ENCODE peak calls at places on chromosomes 1 and 21, in five cellular contexts. One of them, this sample, is unnamed.

GRCh38 chr1:8421721-8422120 is 103.8 kb downstream of the SLC45A1 start:
- DNase-seq in psoas muscle: no peak
- DNase-seq in sciatic nerve: no peak
- DNase-seq in stimulated activated CD8-positive, alpha-beta memory T cell treated with anti-CD3 and anti-CD28 coated beads, Interleukin-15, amount 100 ng/mL, for 24 hours: no peak
- DNase-seq in stimulated activated CD4-positive, alpha-beta T cell treated with anti-CD3 and anti-CD28 coated beads, Interleukin-1b, Interleukin-23, amount 100 ng/mL, for 4 hours: no peak
- DNase-seq in this sample: no peak

GRCh38 chr1:4306559-4307467 is 347.6 kb upstream of the AJAP1 start:
- DNase-seq in psoas muscle: no peak
- DNase-seq in sciatic nerve: no peak
- DNase-seq in stimulated activated CD8-positive, alpha-beta memory T cell treated with anti-CD3 and anti-CD28 coated beads, Interleukin-15, amount 100 ng/mL, for 24 hours: no peak
- DNase-seq in stimulated activated CD4-positive, alpha-beta T cell treated with anti-CD3 and anti-CD28 coated beads, Interleukin-1b, Interleukin-23, amount 100 ng/mL, for 4 hours: no peak
- DNase-seq in this sample: no peak

GRCh38 chr1:21468597-21468996 is 28.7 kb downstream of the NBPF3 start:
- DNase-seq in psoas muscle: no peak
- DNase-seq in sciatic nerve: no peak
- DNase-seq in stimulated activated CD8-positive, alpha-beta memory T cell treated with anti-CD3 and anti-CD28 coated beads, Interleukin-15, amount 100 ng/mL, for 24 hours: no peak
- DNase-seq in stimulated activated CD4-positive, alpha-beta T cell treated with anti-CD3 and anti-CD28 coated beads, Interleukin-1b, Interleukin-23, amount 100 ng/mL, for 4 hours: peak
- DNase-seq in this sample: no peak

GRCh38 chr1:92934395-92935378 is 26.6 kb downstream of the DIPK1A start:
- DNase-seq in psoas muscle: peak
- DNase-seq in sciatic nerve: peak
- DNase-seq in stimulated activated CD8-positive, alpha-beta memory T cell treated with anti-CD3 and anti-CD28 coated beads, Interleukin-15, amount 100 ng/mL, for 24 hours: no peak
- DNase-seq in stimulated activated CD4-positive, alpha-beta T cell treated with anti-CD3 and anti-CD28 coated beads, Interleukin-1b, Interleukin-23, amount 100 ng/mL, for 4 hours: no peak
- DNase-seq in this sample: no peak

GRCh38 chr1:89200668-89201488 is 2.1 kb upstream of the GBP4 start:
- DNase-seq in psoas muscle: no peak
- DNase-seq in sciatic nerve: no peak
- DNase-seq in stimulated activated CD8-positive, alpha-beta memory T cell treated with anti-CD3 and anti-CD28 coated beads, Interleukin-15, amount 100 ng/mL, for 24 hours: no peak
- DNase-seq in stimulated activated CD4-positive, alpha-beta T cell treated with anti-CD3 and anti-CD28 coated beads, Interleukin-1b, Interleukin-23, amount 100 ng/mL, for 4 hours: no peak
- DNase-seq in this sample: no peak

GRCh38 chr1:221468556-221468955 is 273.3 kb downstream of the DUSP10 start:
- DNase-seq in psoas muscle: no peak
- DNase-seq in sciatic nerve: no peak
- DNase-seq in stimulated activated CD8-positive, alpha-beta memory T cell treated with anti-CD3 and anti-CD28 coated beads, Interleukin-15, amount 100 ng/mL, for 24 hours: no peak
- DNase-seq in stimulated activated CD4-positive, alpha-beta T cell treated with anti-CD3 and anti-CD28 coated beads, Interleukin-1b, Interleukin-23, amount 100 ng/mL, for 4 hours: no peak
- DNase-seq in this sample: no peak

GRCh38 chr21:41289431-41289830 is 27.2 kb upstream of the FAM3B start:
- DNase-seq in psoas muscle: no peak
- DNase-seq in sciatic nerve: no peak
- DNase-seq in stimulated activated CD8-positive, alpha-beta memory T cell treated with anti-CD3 and anti-CD28 coated beads, Interleukin-15, amount 100 ng/mL, for 24 hours: no peak
- DNase-seq in stimulated activated CD4-positive, alpha-beta T cell treated with anti-CD3 and anti-CD28 coated beads, Interleukin-1b, Interleukin-23, amount 100 ng/mL, for 4 hours: no peak
- DNase-seq in this sample: no peak

GRCh38 chr1:168045311-168045710 is 91.4 kb downstream of the GPR161 start:
- DNase-seq in psoas muscle: no peak
- DNase-seq in sciatic nerve: no peak
- DNase-seq in stimulated activated CD8-positive, alpha-beta memory T cell treated with anti-CD3 and anti-CD28 coated beads, Interleukin-15, amount 100 ng/mL, for 24 hours: no peak
- DNase-seq in stimulated activated CD4-positive, alpha-beta T cell treated with anti-CD3 and anti-CD28 coated beads, Interleukin-1b, Interleukin-23, amount 100 ng/mL, for 4 hours: no peak
- DNase-seq in this sample: no peak

GRCh38 chr1:85611856-85612255 is 31.3 kb downstream of the CCN1 start:
- DNase-seq in psoas muscle: peak
- DNase-seq in sciatic nerve: peak
- DNase-seq in stimulated activated CD8-positive, alpha-beta memory T cell treated with anti-CD3 and anti-CD28 coated beads, Interleukin-15, amount 100 ng/mL, for 24 hours: no peak
- DNase-seq in stimulated activated CD4-positive, alpha-beta T cell treated with anti-CD3 and anti-CD28 coated beads, Interleukin-1b, Interleukin-23, amount 100 ng/mL, for 4 hours: no peak
- DNase-seq in this sample: peak

GRCh38 chr1:243882276-243882675 is 32.2 kb upstream of the AKT3 start:
- DNase-seq in psoas muscle: no peak
- DNase-seq in sciatic nerve: no peak
- DNase-seq in stimulated activated CD8-positive, alpha-beta memory T cell treated with anti-CD3 and anti-CD28 coated beads, Interleukin-15, amount 100 ng/mL, for 24 hours: no peak
- DNase-seq in stimulated activated CD4-positive, alpha-beta T cell treated with anti-CD3 and anti-CD28 coated beads, Interleukin-1b, Interleukin-23, amount 100 ng/mL, for 4 hours: no peak
- DNase-seq in this sample: no peak

GRCh38 chr1:75170006-75170405 is 35.8 kb downstream of the LHX8 start:
- DNase-seq in psoas muscle: no peak
- DNase-seq in sciatic nerve: no peak
- DNase-seq in stimulated activated CD8-positive, alpha-beta memory T cell treated with anti-CD3 and anti-CD28 coated beads, Interleukin-15, amount 100 ng/mL, for 24 hours: no peak
- DNase-seq in stimulated activated CD4-positive, alpha-beta T cell treated with anti-CD3 and anti-CD28 coated beads, Interleukin-1b, Interleukin-23, amount 100 ng/mL, for 4 hours: no peak
- DNase-seq in this sample: no peak

GRCh38 chr1:228346731-228347130 is 59.9 kb downstream of the TRIM11 start:
- DNase-seq in psoas muscle: no peak
- DNase-seq in sciatic nerve: peak
- DNase-seq in stimulated activated CD8-positive, alpha-beta memory T cell treated with anti-CD3 and anti-CD28 coated beads, Interleukin-15, amount 100 ng/mL, for 24 hours: no peak
- DNase-seq in stimulated activated CD4-positive, alpha-beta T cell treated with anti-CD3 and anti-CD28 coated beads, Interleukin-1b, Interleukin-23, amount 100 ng/mL, for 4 hours: no peak
- DNase-seq in this sample: no peak

GRCh38 chr1:62530516-62531154 is 66.7 kb upstream of the ANGPTL3 start:
- DNase-seq in psoas muscle: no peak
- DNase-seq in sciatic nerve: peak
- DNase-seq in stimulated activated CD8-positive, alpha-beta memory T cell treated with anti-CD3 and anti-CD28 coated beads, Interleukin-15, amount 100 ng/mL, for 24 hours: no peak
- DNase-seq in stimulated activated CD4-positive, alpha-beta T cell treated with anti-CD3 and anti-CD28 coated beads, Interleukin-1b, Interleukin-23, amount 100 ng/mL, for 4 hours: no peak
- DNase-seq in this sample: peak

GRCh38 chr1:65469126-65469888 is 48.8 kb downstream of the LEPR start:
- DNase-seq in psoas muscle: no peak
- DNase-seq in sciatic nerve: no peak
- DNase-seq in stimulated activated CD8-positive, alpha-beta memory T cell treated with anti-CD3 and anti-CD28 coated beads, Interleukin-15, amount 100 ng/mL, for 24 hours: no peak
- DNase-seq in stimulated activated CD4-positive, alpha-beta T cell treated with anti-CD3 and anti-CD28 coated beads, Interleukin-1b, Interleukin-23, amount 100 ng/mL, for 4 hours: no peak
- DNase-seq in this sample: no peak

GRCh38 chr1:93437976-93438605 is 9.8 kb upstream of the FNBP1L start:
- DNase-seq in psoas muscle: no peak
- DNase-seq in sciatic nerve: no peak
- DNase-seq in stimulated activated CD8-positive, alpha-beta memory T cell treated with anti-CD3 and anti-CD28 coated beads, Interleukin-15, amount 100 ng/mL, for 24 hours: no peak
- DNase-seq in stimulated activated CD4-positive, alpha-beta T cell treated with anti-CD3 and anti-CD28 coated beads, Interleukin-1b, Interleukin-23, amount 100 ng/mL, for 4 hours: no peak
- DNase-seq in this sample: no peak

GRCh38 chr1:202072211-202072610 is 50.5 kb upstream of the GPR37L1 start:
- DNase-seq in psoas muscle: no peak
- DNase-seq in sciatic nerve: no peak
- DNase-seq in stimulated activated CD8-positive, alpha-beta memory T cell treated with anti-CD3 and anti-CD28 coated beads, Interleukin-15, amount 100 ng/mL, for 24 hours: no peak
- DNase-seq in stimulated activated CD4-positive, alpha-beta T cell treated with anti-CD3 and anti-CD28 coated beads, Interleukin-1b, Interleukin-23, amount 100 ng/mL, for 4 hours: no peak
- DNase-seq in this sample: no peak

GRCh38 chr21:45255381-45256020 is 32.2 kb downstream of the POFUT2 start:
- DNase-seq in psoas muscle: no peak
- DNase-seq in sciatic nerve: no peak
- DNase-seq in stimulated activated CD8-positive, alpha-beta memory T cell treated with anti-CD3 and anti-CD28 coated beads, Interleukin-15, amount 100 ng/mL, for 24 hours: no peak
- DNase-seq in stimulated activated CD4-positive, alpha-beta T cell treated with anti-CD3 and anti-CD28 coated beads, Interleukin-1b, Interleukin-23, amount 100 ng/mL, for 4 hours: no peak
- DNase-seq in this sample: no peak

GRCh38 chr1:17351047-17351446 is 20.9 kb upstream of the PADI6 start:
- DNase-seq in psoas muscle: no peak
- DNase-seq in sciatic nerve: no peak
- DNase-seq in stimulated activated CD8-positive, alpha-beta memory T cell treated with anti-CD3 and anti-CD28 coated beads, Interleukin-15, amount 100 ng/mL, for 24 hours: no peak
- DNase-seq in stimulated activated CD4-positive, alpha-beta T cell treated with anti-CD3 and anti-CD28 coated beads, Interleukin-1b, Interleukin-23, amount 100 ng/mL, for 4 hours: no peak
- DNase-seq in this sample: no peak

GRCh38 chr1:230860617-230861384 is 7.5 kb downstream of the C1orf198 start:
- DNase-seq in psoas muscle: no peak
- DNase-seq in sciatic nerve: no peak
- DNase-seq in stimulated activated CD8-positive, alpha-beta memory T cell treated with anti-CD3 and anti-CD28 coated beads, Interleukin-15, amount 100 ng/mL, for 24 hours: no peak
- DNase-seq in stimulated activated CD4-positive, alpha-beta T cell treated with anti-CD3 and anti-CD28 coated beads, Interleukin-1b, Interleukin-23, amount 100 ng/mL, for 4 hours: no peak
- DNase-seq in this sample: no peak

GRCh38 chr1:172778461-172779455 is 119.9 kb downstream of the FASLG start:
- DNase-seq in psoas muscle: no peak
- DNase-seq in sciatic nerve: no peak
- DNase-seq in stimulated activated CD8-positive, alpha-beta memory T cell treated with anti-CD3 and anti-CD28 coated beads, Interleukin-15, amount 100 ng/mL, for 24 hours: no peak
- DNase-seq in stimulated activated CD4-positive, alpha-beta T cell treated with anti-CD3 and anti-CD28 coated beads, Interleukin-1b, Interleukin-23, amount 100 ng/mL, for 4 hours: no peak
- DNase-seq in this sample: no peak

GRCh38 chr1:8589571-8589970 is 227.9 kb downstream of the RERE start:
- DNase-seq in psoas muscle: no peak
- DNase-seq in sciatic nerve: no peak
- DNase-seq in stimulated activated CD8-positive, alpha-beta memory T cell treated with anti-CD3 and anti-CD28 coated beads, Interleukin-15, amount 100 ng/mL, for 24 hours: no peak
- DNase-seq in stimulated activated CD4-positive, alpha-beta T cell treated with anti-CD3 and anti-CD28 coated beads, Interleukin-1b, Interleukin-23, amount 100 ng/mL, for 4 hours: no peak
- DNase-seq in this sample: no peak

GRCh38 chr1:156927215-156928042 is 7.0 kb downstream of the LRRC71 start:
- DNase-seq in psoas muscle: peak
- DNase-seq in sciatic nerve: peak
- DNase-seq in stimulated activated CD8-positive, alpha-beta memory T cell treated with anti-CD3 and anti-CD28 coated beads, Interleukin-15, amount 100 ng/mL, for 24 hours: peak
- DNase-seq in stimulated activated CD4-positive, alpha-beta T cell treated with anti-CD3 and anti-CD28 coated beads, Interleukin-1b, Interleukin-23, amount 100 ng/mL, for 4 hours: peak
- DNase-seq in this sample: peak

This sample was measured in pancreas.